ENCODE peak calls at places on chromosomes 13 and 19, in ten cellular contexts. G, E, X, O, V, J, L, N, U and H are unnamed samples.

GRCh38 chr13:114285166-114285808 is 3.9 kb downstream of the UPF3A start:
- DNase-seq in G (no peak), E (no peak), X (no peak), O (no peak), V (no peak), J (peak), L (no peak), N (no peak), U (no peak), H (no peak)

GRCh38 chr19:31610036-31610435 is 260.8 kb upstream of the TSHZ3 start:
- DNase-seq in G (no peak), E (no peak), X (no peak), O (no peak), V (no peak), J (no peak), L (no peak), N (no peak), U (no peak), H (no peak)

GRCh38 chr19:32174386-32175113 is 170.9 kb upstream of the ZNF507 start:
- DNase-seq in G (no peak), E (no peak), X (no peak), O (no peak), V (no peak), J (no peak), L (no peak), N (no peak), U (no peak), H (no peak)

GRCh38 chr13:98162935-98163334 is 14.1 kb downstream of the RNF113B start:
- DNase-seq in G (no peak), E (no peak), X (no peak), O (no peak), V (no peak), J (no peak), L (no peak), N (no peak), U (no peak), H (no peak)

GRCh38 chr19:50003810-50004419 is 21.3 kb downstream of the VRK3 start:
- DNase-seq in G (no peak), E (no peak), X (no peak), O (no peak), V (no peak), J (peak), L (peak), N (no peak), U (no peak), H (no peak)

GRCh38 chr19:51357952-51358351 is 8.2 kb downstream of the ETFB start:
- DNase-seq in G (no peak), E (no peak), X (no peak), O (no peak), V (no peak), J (no peak), L (no peak), N (no peak), U (no peak), H (no peak)

GRCh38 chr19:19224852-19225494 is 13.2 kb downstream of the NCAN start:
- DNase-seq in G (peak), E (peak), X (no peak), O (peak), V (peak), J (peak), L (peak), N (peak), U (peak), H (no peak)

GRCh38 chr13:90414691-90415596 is 932.5 kb upstream of the MIR17HG start:
- DNase-seq in G (no peak), E (peak), X (no peak), O (no peak), V (no peak), J (peak), L (peak), N (peak), U (no peak), H (no peak)

GRCh38 chr19:49820125-49820524 is 2.0 kb downstream of the MED25 start:
- DNase-seq in G (no peak), E (no peak), X (no peak), O (peak), V (no peak), J (no peak), L (no peak), N (peak), U (no peak), H (no peak)

GRCh38 chr13:75889427-75889826 is 253.3 kb downstream of the LMO7 start:
- DNase-seq in G (no peak), E (peak), X (no peak), O (no peak), V (no peak), J (no peak), L (no peak), N (no peak), U (no peak), H (no peak)

GRCh38 chr19:10565028-10565566 is 713 bp downstream of the KRI1 start:
- DNase-seq in G (no peak), E (peak), X (no peak), O (peak), V (no peak), J (peak), L (peak), N (peak), U (peak), H (peak)

GRCh38 chr13:28584873-28585317 is 74.0 kb upstream of the POMP start:
- DNase-seq in G (no peak), E (no peak), X (no peak), O (no peak), V (no peak), J (peak), L (peak), N (no peak), U (no peak), H (no peak)

GRCh38 chr19:7417671-7418324 is 69.1 kb downstream of the ARHGEF18 start:
- DNase-seq in G (no peak), E (peak), X (no peak), O (no peak), V (no peak), J (peak), L (peak), N (no peak), U (no peak), H (no peak)

GRCh38 chr19:18794692-18795091 is 3.6 kb upstream of the COMP start:
- DNase-seq in G (no peak), E (no peak), X (no peak), O (no peak), V (no peak), J (no peak), L (no peak), N (no peak), U (no peak), H (no peak)

GRCh38 chr19:53086949-53087348 is 16.3 kb downstream of the ZNF160 start:
- DNase-seq in G (no peak), E (no peak), X (no peak), O (no peak), V (no peak), J (peak), L (peak), N (no peak), U (peak), H (no peak)

GRCh38 chr19:45960595-45961235 is 12.9 kb downstream of the NOVA2 start:
- DNase-seq in G (no peak), E (peak), X (no peak), O (peak), V (no peak), J (peak), L (no peak), N (no peak), U (no peak), H (peak)

GRCh38 chr13:94579063-94579462 is 16.9 kb downstream of the TGDS start:
- DNase-seq in G (no peak), E (no peak), X (no peak), O (no peak), V (no peak), J (no peak), L (no peak), N (no peak), U (no peak), H (no peak)

GRCh38 chr13:77832339-77833100 is 86.1 kb downstream of the EDNRB start:
- DNase-seq in G (no peak), E (no peak), X (no peak), O (no peak), V (no peak), J (peak), L (no peak), N (no peak), U (no peak), H (no peak)

GRCh38 chr13:72397265-72397664 is 330.2 kb downstream of the MZT1 start:
- DNase-seq in G (no peak), E (no peak), X (no peak), O (no peak), V (no peak), J (no peak), L (no peak), N (no peak), U (no peak), H (peak)

GRCh38 chr13:91627952-91628739 is 229.7 kb downstream of the GPC5 start:
- DNase-seq in G (no peak), E (no peak), X (no peak), O (no peak), V (no peak), J (no peak), L (no peak), N (no peak), U (no peak), H (no peak)

GRCh38 chr13:77859450-77859849 is 59.2 kb downstream of the EDNRB start:
- DNase-seq in G (no peak), E (no peak), X (no peak), O (no peak), V (no peak), J (no peak), L (no peak), N (no peak), U (no peak), H (no peak)

GRCh38 chr19:16207490-16208025 is 9.8 kb downstream of the AP1M1 start:
- DNase-seq in G (no peak), E (no peak), X (no peak), O (no peak), V (no peak), J (no peak), L (no peak), N (no peak), U (no peak), H (no peak)

GRCh38 chr13:79468402-79468801 is 12.6 kb upstream of the NDFIP2 start:
- DNase-seq in G (no peak), E (no peak), X (no peak), O (no peak), V (no peak), J (no peak), L (no peak), N (no peak), U (no peak), H (no peak)

GRCh38 chr13:77034883-77035282 is 7.9 kb upstream of the FBXL3 start:
- DNase-seq in G (no peak), E (no peak), X (no peak), O (no peak), V (no peak), J (no peak), L (peak), N (no peak), U (no peak), H (no peak)

GRCh38 chr13:113474179-113474578 is 16.3 kb downstream of the DCUN1D2 start:
- DNase-seq in G (no peak), E (no peak), X (no peak), O (no peak), V (no peak), J (no peak), L (peak), N (no peak), U (no peak), H (no peak)

GRCh38 chr19:42655748-42656147 is 61.0 kb upstream of the CEACAM8 start:
- DNase-seq in G (no peak), E (no peak), X (no peak), O (peak), V (no peak), J (no peak), L (no peak), N (no peak), U (no peak), H (no peak)

GRCh38 chr19:8138201-8138600 is 11.2 kb downstream of the FBN3 start:
- DNase-seq in G (no peak), E (no peak), X (no peak), O (no peak), V (no peak), J (no peak), L (no peak), N (no peak), U (no peak), H (no peak)

GRCh38 chr19:29699861-29700260 is 15.2 kb downstream of the C19orf12 start:
- DNase-seq in G (no peak), E (no peak), X (no peak), O (no peak), V (no peak), J (no peak), L (no peak), N (no peak), U (no peak), H (no peak)

GRCh38 chr13:32205426-32206096 is 109.6 kb downstream of the ZAR1L start:
- DNase-seq in G (no peak), E (no peak), X (no peak), O (no peak), V (no peak), J (no peak), L (no peak), N (peak), U (no peak), H (no peak)